ENCODE peak calls at places on chromosome 15, in five cellular contexts. P is SK-N-SH, M is mesenchymal stem cell, T is Karpas-422, V is H1. Z is an unnamed sample. For H3K4me1, the result is how much of the 10 kb centered on the place peaks cover.

GRCh38 chr15:89781891-89782618 is 5.9 kb downstream of the MESP2 start:
- DNase-seq in P (no peak), M (peak), T (no peak), V (no peak), Z (peak)

GRCh38 chr15:70356919-70357318 is 259.2 kb upstream of the TLE3 start:
- DNase-seq in P (no peak), M (peak), T (no peak), V (no peak), Z (peak)

GRCh38 chr15:65646486-65646885 is 24.7 kb downstream of the SLC24A1 start:
- DNase-seq in P (no peak), M (peak), T (no peak), V (no peak), Z (no peak)

GRCh38 chr15:92383528-92384326 is 10.0 kb upstream of the ST8SIA2 start:
- DNase-seq in P (peak), M (no peak), T (peak), V (peak), Z (no peak)

GRCh38 chr15:93030430-93031102 is 58.4 kb downstream of the RGMA start:
- DNase-seq in P (peak), M (peak), T (peak), V (peak), Z (peak)

GRCh38 chr15:78767331-78767951 is 43.8 kb downstream of the ADAMTS7 start:
- DNase-seq in P (no peak), M (no peak), T (no peak), V (no peak), Z (no peak)

GRCh38 chr15:48297668-48298067 is 33.6 kb upstream of the DUT start:
- DNase-seq in P (no peak), M (no peak), T (no peak), V (no peak), Z (no peak)

GRCh38 chr15:72068826-72069225 is 49.1 kb downstream of the MYO9A start:
- DNase-seq in P (no peak), M (no peak), T (peak), V (no peak), Z (no peak)

GRCh38 chr15:71011503-71012155 is 103.6 kb upstream of the THSD4 start:
- DNase-seq in P (peak), M (peak), T (peak), V (no peak), Z (peak)

GRCh38 chr15:49473031-49473430 is 50.0 kb downstream of the FGF7 start:
- DNase-seq in P (no peak), M (no peak), T (no peak), V (no peak), Z (no peak)

DNA sequence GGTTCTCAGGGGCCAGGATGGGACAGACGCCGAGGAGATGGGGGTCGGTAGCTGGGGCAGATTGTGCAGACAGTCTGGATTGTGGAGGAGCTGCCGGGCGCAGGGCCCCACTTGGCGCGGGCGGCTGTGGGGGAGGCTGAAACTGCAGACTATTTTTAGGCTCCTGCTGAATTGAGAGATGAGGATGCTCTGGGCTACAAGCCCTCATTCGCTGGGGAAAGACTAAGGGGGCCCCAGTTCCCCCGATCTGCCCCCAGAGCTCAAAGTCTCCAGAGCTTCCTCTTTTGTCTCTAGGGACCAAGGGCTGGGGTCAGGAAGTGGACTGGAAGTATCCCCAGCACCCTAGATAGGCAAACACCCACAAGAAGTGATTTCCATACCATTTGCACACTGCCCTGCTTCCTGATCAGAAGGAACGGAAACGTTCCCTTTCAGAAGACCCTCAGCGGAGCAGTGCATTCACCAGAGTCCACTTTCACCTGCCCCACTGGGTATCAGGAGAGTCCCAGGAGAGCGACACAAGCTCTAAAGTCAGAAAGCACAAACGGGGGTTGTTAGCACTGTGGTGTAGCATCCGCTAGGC is 29.7 kb downstream of the SEMA7A start:
- DNase-seq in P (no peak), M (no peak), T (peak), V (no peak), Z (no peak)
- H3K4me1 ChIP-seq in P (under half), M (half or more), T (half or more), V (under half), Z (under half)

DNA sequence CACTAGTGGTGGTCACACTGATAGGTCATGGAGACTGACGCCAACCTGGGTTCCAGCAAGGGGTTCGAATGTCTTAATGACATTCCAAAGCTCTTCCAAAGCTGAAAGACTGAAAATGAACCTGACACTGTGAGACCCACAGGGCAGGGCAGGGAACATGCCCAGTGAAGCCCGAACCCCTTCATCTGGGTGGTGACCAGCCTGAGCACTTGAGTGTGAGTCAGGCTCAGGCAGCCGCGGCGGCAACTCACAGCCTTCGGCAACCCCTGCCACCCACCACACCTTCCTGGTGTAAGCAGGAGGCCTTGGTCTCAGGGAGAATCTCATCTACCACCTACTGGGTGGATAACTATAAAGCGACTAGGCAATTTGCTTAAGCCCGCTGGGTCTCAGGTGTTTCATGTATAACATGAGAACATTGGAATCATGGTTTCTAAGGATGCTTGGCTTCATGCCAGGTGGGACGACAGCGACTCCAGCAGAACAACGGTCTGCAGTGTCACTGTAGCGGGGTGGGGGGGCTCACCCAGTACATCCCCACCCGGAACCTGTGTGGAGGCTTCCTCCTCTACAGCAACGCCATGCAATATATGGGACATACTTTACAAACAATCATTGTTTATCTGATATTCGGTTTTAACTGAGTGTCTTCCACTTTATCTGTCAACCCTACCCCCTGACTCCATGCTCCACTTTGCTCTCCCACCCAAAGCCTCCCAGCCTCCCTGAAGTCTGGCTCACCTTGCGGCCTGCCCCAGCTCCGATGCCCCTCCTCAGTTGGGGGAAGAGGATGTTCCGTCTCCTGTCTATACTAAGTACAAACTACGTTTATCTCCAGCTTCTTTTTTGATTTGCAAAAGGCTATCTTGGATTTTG is 125.0 kb upstream of the MEF2A start:
- DNase-seq in P (peak), M (no peak), T (no peak), V (no peak), Z (no peak)
- H3K4me2 ChIP-seq in P (no peak), M (no peak), T (no peak), V (no peak), Z (no peak)

GRCh38 chr15:40366204-40367037 is 8.4 kb downstream of the DISP2 start:
- DNase-seq in P (no peak), M (no peak), T (no peak), V (no peak), Z (no peak)
- H3K4me1 ChIP-seq in P (under half), M (under half), T (under half), V (under half), Z (under half)

GRCh38 chr15:68083463-68083862 is 29.3 kb downstream of the PIAS1 start:
- DNase-seq in P (no peak), M (no peak), T (no peak), V (no peak), Z (no peak)

GRCh38 chr15:68080783-68081182 is 26.7 kb downstream of the PIAS1 start:
- DNase-seq in P (no peak), M (no peak), T (no peak), V (no peak), Z (no peak)

GRCh38 chr15:68085052-68085451 is 30.9 kb downstream of the PIAS1 start:
- DNase-seq in P (no peak), M (no peak), T (no peak), V (no peak), Z (peak)

GRCh38 chr15:68082735-68083134 is 28.6 kb downstream of the PIAS1 start:
- DNase-seq in P (no peak), M (no peak), T (no peak), V (no peak), Z (no peak)

GRCh38 chr15:68081869-68082505 is 27.9 kb downstream of the PIAS1 start:
- DNase-seq in P (no peak), M (no peak), T (no peak), V (no peak), Z (no peak)
- H3K4me2 ChIP-seq in P (no peak), M (no peak), T (no peak), V (no peak), Z (no peak)

GRCh38 chr15:100692259-100692658 is 89.9 kb downstream of the ASB7 start:
- DNase-seq in P (no peak), M (peak), T (no peak), V (no peak), Z (peak)
- H3K4me1 ChIP-seq in P (under half), M (under half), T (under half), V (under half), Z (under half)

Z was measured in fibroblast of lung.